ENCODE peak calls at places on chromosomes 16 and 17, in five cellular contexts. P is CD8-positive, alpha-beta memory T cell; C is stimulated activated naive CD4-positive, alpha-beta T cell; F is T-helper 2 cell; Y is heart right ventricle. J is an unnamed sample.
A peak's percentile ranks its signal among the peaks of the same experiment; 100 is the strongest.

GRCh38 chr16:69711115-69711740 is 15.1 kb downstream of the NQO1 start:
- DNase-seq in P (no peak), F (no peak), C (no peak), Y (no peak), J (peak; percentile 54)

GRCh38 chr17:40963838-40964237 is 2.9 kb downstream of the KRT39 start:
- DNase-seq in P (no peak), Y (no peak), C (no peak), F (peak; percentile 24), J (no peak)

GRCh38 chr16:4314532-4315184 is 1.2 kb upstream of the GLIS2 start:
- DNase-seq in C (no peak), Y (no peak), F (peak; percentile 52), P (no peak), J (peak; percentile 62)

GRCh38 chr17:65741690-65742089 is 180.2 kb upstream of the AXIN2 start:
- DNase-seq in Y (no peak), F (no peak), P (no peak), C (no peak), J (no peak)

GRCh38 chr17:50423553-50424159 is 2.4 kb upstream of the ACSF2 start:
- DNase-seq in Y (no peak), P (no peak), C (no peak), F (no peak), J (peak; percentile 83)

GRCh38 chr17:64067642-64068041 is 47.2 kb upstream of the ICAM2 start:
- DNase-seq in C (no peak), P (no peak), Y (no peak), F (peak; percentile 53), J (peak; percentile 8)

GRCh38 chr16:73172621-73173312 is 124.8 kb upstream of the ZFHX3 start:
- DNase-seq in F (no peak), C (no peak), P (no peak), Y (peak; percentile 86), J (peak; percentile 93)

GRCh38 chr16:50331570-50331969 is 37.2 kb downstream of the BRD7 start:
- DNase-seq in F (no peak), P (no peak), C (no peak), Y (no peak), J (no peak)

GRCh38 chr16:19677403-19677802 is 40.6 kb downstream of the KNOP1 start:
- DNase-seq in P (no peak), F (no peak), C (no peak), Y (no peak), J (no peak)

GRCh38 chr17:74437702-74438101 is 5.8 kb downstream of the GPRC5C start:
- DNase-seq in C (no peak), P (no peak), Y (no peak), F (peak; percentile 14), J (no peak)

GRCh38 chr16:77555781-77556180 is 120.9 kb upstream of the ADAMTS18 start:
- DNase-seq in P (no peak), C (no peak), F (no peak), Y (no peak), J (peak; percentile 73)

GRCh38 chr17:16072031-16072430 is 72.4 kb downstream of the TTC19 start:
- DNase-seq in P (no peak), F (no peak), Y (no peak), C (no peak), J (no peak)

GRCh38 chr17:19238167-19238505 is 970 bp downstream of the EPN2 start:
- DNase-seq in P (no peak), Y (peak; percentile 36), C (no peak), F (no peak), J (peak; percentile 57)

GRCh38 chr17:7956208-7956965 is 24.4 kb downstream of the CNTROB start:
- DNase-seq in Y (peak; percentile 69), C (no peak), F (no peak), P (no peak), J (peak; percentile 15)

GRCh38 chr17:21007646-21008045 is 35.2 kb downstream of the USP22 start:
- DNase-seq in Y (no peak), C (no peak), P (no peak), F (no peak), J (peak; percentile 21)

GRCh38 chr17:76997981-76998531 is 129.9 kb downstream of the MGAT5B start:
- DNase-seq in P (peak; percentile 24), F (peak; percentile 96), C (peak; percentile 39), Y (no peak), J (peak; percentile 51)

GRCh38 chr16:88970539-88971065 is 6.4 kb downstream of the CBFA2T3 start:
- DNase-seq in F (no peak), C (no peak), P (no peak), Y (no peak), J (no peak)

GRCh38 chr17:60421273-60422161 is 772 bp upstream of the CHCT1 start:
- DNase-seq in P (peak; percentile 56), C (peak; percentile 30), F (peak; percentile 81), Y (peak; percentile 56), J (peak; percentile 80)

GRCh38 chr16:57758331-57759117 is 23.0 kb downstream of the KATNB1 start:
- DNase-seq in P (no peak), F (no peak), C (no peak), Y (no peak), J (no peak)

GRCh38 chr17:41967141-41967920 is 736 bp downstream of the CNP start:
- DNase-seq in F (peak; percentile 66), C (no peak), Y (no peak), P (peak; percentile 7), J (peak; percentile 32)

GRCh38 chr16:30335598-30336474 is 19.3 kb downstream of the CD2BP2 start:
- DNase-seq in C (no peak), F (peak; percentile 36), Y (no peak), P (no peak), J (no peak)

GRCh38 chr17:82681547-82681946 is 17.0 kb downstream of the RAB40B start:
- DNase-seq in Y (no peak), F (no peak), P (no peak), C (no peak), J (no peak)

GRCh38 chr17:78378225-78379133 is at the start of gene PGS1:
- DNase-seq in C (peak; percentile 69), Y (peak; percentile 79), F (peak; percentile 90), P (peak; percentile 75), J (peak; percentile 90)

GRCh38 chr16:86834451-86835035 is 256.2 kb downstream of the FOXL1 start:
- DNase-seq in Y (no peak), F (no peak), C (no peak), P (no peak), J (peak; percentile 79)

GRCh38 chr17:52030096-52030495 is 128.4 kb downstream of the CA10 start:
- DNase-seq in F (no peak), P (no peak), Y (no peak), C (no peak), J (no peak)

GRCh38 chr17:72136692-72137550 is 16.1 kb downstream of the SOX9 start:
- DNase-seq in P (no peak), C (no peak), F (no peak), Y (no peak), J (peak; percentile 57)

GRCh38 chr16:49454426-49455180 is 81.0 kb downstream of the C16orf78 start:
- DNase-seq in F (no peak), P (no peak), C (no peak), Y (no peak), J (no peak)

GRCh38 chr16:53055603-53056527 is 1.1 kb downstream of the CHD9 start:
- DNase-seq in P (no peak), Y (peak; percentile 57), C (no peak), F (peak; percentile 30), J (peak; percentile 79)

GRCh38 chr16:68737730-68738590 is 868 bp downstream of the CDH1 start:
- DNase-seq in C (no peak), Y (no peak), F (no peak), P (no peak), J (no peak)

GRCh38 chr16:67879462-67879861 is 5.2 kb upstream of the NRN1L start:
- DNase-seq in P (no peak), Y (no peak), F (no peak), C (no peak), J (no peak)

GRCh38 chr16:2936436-2937011 is 24.8 kb downstream of the FLYWCH1 start:
- DNase-seq in Y (no peak), C (no peak), P (no peak), F (no peak), J (no peak)

GRCh38 chr17:74815067-74815466 is 38.9 kb upstream of the NAT9 start:
- DNase-seq in P (no peak), F (no peak), C (no peak), Y (no peak), J (no peak)

GRCh38 chr17:45305532-45306087 is 11.2 kb downstream of the MAP3K14 start:
- DNase-seq in Y (no peak), P (no peak), F (no peak), C (no peak), J (no peak)